ENCODE peak calls at places on chromosomes 2 and 18, in ten cellular contexts. J is NCI-H345; G is fibroblast of lung; K is HepG2; A is HCEC 1CT; V is dorsolateral prefrontal cortex; D is osteocyte; I is stimulated activated CD4-positive, alpha-beta T cell treated with anti-CD3 and anti-CD28 coated beads, Interleukin-1b, Interleukin-23, amount 100 ng/mL, for 24 hours; P is cerebellar cortex; R is coronary artery. N is an unnamed sample.
A peak's percentile ranks its signal among the peaks of the same experiment; 100 is the strongest.

GRCh38 chr2:138274421-138275291 is 226.9 kb upstream of the SPOPL start:
- DNase-seq in J (no peak), G (peak; percentile 72), K (no peak), A (peak; percentile 9), V (no peak), D (no peak), I (no peak), P (no peak), R (no peak), N (no peak)

GRCh38 chr2:65015731-65016130 is 26.5 kb downstream of the SLC1A4 start:
- DNase-seq in J (no peak), G (peak; percentile 73), K (no peak), A (no peak), V (no peak), D (no peak), I (no peak), P (no peak), R (no peak), N (no peak)

GRCh38 chr2:113138428-113139322 is 11.3 kb downstream of the IL1RN start:
- DNase-seq in J (peak; percentile 62), G (peak; percentile 53), K (peak; percentile 76), A (peak; percentile 41), V (no peak), D (peak; percentile 63), I (no peak), P (peak; percentile 66), R (peak; percentile 54), N (no peak)

GRCh38 chr18:24999650-25000267 is 352.2 kb downstream of the ZNF521 start:
- DNase-seq in J (no peak), G (no peak), K (no peak), A (no peak), V (no peak), D (no peak), I (no peak), P (no peak), R (no peak), N (no peak)

GRCh38 chr2:202147775-202148174 is 74.7 kb downstream of the KIAA2012 start:
- DNase-seq in J (no peak), G (peak; percentile 62), K (no peak), A (no peak), V (no peak), D (no peak), I (no peak), P (no peak), R (no peak), N (no peak)

GRCh38 chr2:176167398-176167797 is 10.3 kb downstream of the HOXD3 start:
- DNase-seq in J (no peak), G (peak; percentile 60), K (no peak), A (peak; percentile 17), V (no peak), D (no peak), I (no peak), P (no peak), R (no peak), N (no peak)

GRCh38 chr2:201840726-201841125 is 34.4 kb downstream of the CDK15 start:
- DNase-seq in J (no peak), G (no peak), K (no peak), A (no peak), V (no peak), D (no peak), I (no peak), P (no peak), R (no peak), N (no peak)

GRCh38 chr2:9373047-9373446 is 50.3 kb downstream of the ITGB1BP1 start:
- DNase-seq in J (no peak), G (no peak), K (no peak), A (no peak), V (no peak), D (no peak), I (no peak), P (peak; percentile 15), R (no peak), N (no peak)

GRCh38 chr2:220894069-220894468 is 678.0 kb downstream of the EPHA4 start:
- DNase-seq in J (no peak), G (peak; percentile 38), K (no peak), A (no peak), V (no peak), D (no peak), I (no peak), P (no peak), R (no peak), N (no peak)

GRCh38 chr2:20449501-20450200 is 2.8 kb downstream of the RHOB start:
- DNase-seq in J (no peak), G (peak; percentile 30), K (peak; percentile 79), A (no peak), V (no peak), D (no peak), I (no peak), P (peak; percentile 32), R (peak; percentile 73), N (no peak)

GRCh38 chr2:240965905-240966456 is 32.4 kb upstream of the SNED1 start:
- DNase-seq in J (no peak), G (no peak), K (no peak), A (no peak), V (peak; percentile 23), D (peak; percentile 84), I (no peak), P (no peak), R (no peak), N (no peak)

N was measured in frontal cortex.